ENCODE peak calls at places on chromosomes 4 and X, in nine cellular contexts. N is ovary, Y is upper lobe of left lung, I is sigmoid colon, P is tibial nerve, S is SK-N-SH, Z is K562, H is transverse colon, C is stomach. L is an unnamed sample.

GRCh38 chrX:92232182-92232581 is 453.0 kb downstream of the PCDH11X start:
- DNase-seq in S (peak; percentile 16), N (no peak), H (no peak), C (no peak), Y (no peak), Z (no peak), P (no peak), I (no peak), L (no peak)

GRCh38 chr4:168652818-168653217 is 156.0 kb downstream of the PALLD start:
- DNase-seq in S (no peak), Y (no peak), N (no peak), Z (no peak), I (no peak), H (no peak), C (no peak), P (no peak), L (no peak)

GRCh38 chrX:45851434-45851991 is 650.8 kb upstream of the DIPK2B start:
- DNase-seq in Z (no peak), P (no peak), Y (peak; percentile 87), N (peak; percentile 37), I (no peak), H (peak; percentile 27), C (peak; percentile 38), S (peak; percentile 15), L (peak; percentile 63)

GRCh38 chrX:114924846-114925245 is 92.6 kb downstream of the IL13RA2 start:
- DNase-seq in C (no peak), N (no peak), Z (no peak), S (no peak), H (no peak), Y (no peak), P (no peak), I (no peak), L (no peak)

GRCh38 chr4:103718993-103719319 is 829 bp downstream of the TACR3 start:
- DNase-seq in Z (no peak), P (no peak), I (no peak), C (no peak), N (no peak), Y (no peak), S (no peak), H (no peak), L (no peak)

GRCh38 chrX:45134303-45134702 is 66.4 kb downstream of the DIPK2B start:
- DNase-seq in C (no peak), Y (no peak), P (no peak), H (no peak), S (no peak), I (no peak), Z (no peak), N (no peak), L (no peak)

GRCh38 chr4:825969-826330 is at the start of gene CPLX1:
- DNase-seq in Z (peak; percentile 91), P (no peak), N (no peak), I (no peak), C (peak; percentile 39), H (peak; percentile 35), S (peak; percentile 96), Y (peak; percentile 86), L (no peak)

GRCh38 chr4:182175788-182176519 is 67.2 kb upstream of the TENM3 start:
- DNase-seq in Z (no peak), P (no peak), H (no peak), C (no peak), S (no peak), N (no peak), Y (no peak), I (no peak), L (no peak)

GRCh38 chr4:114698256-114698655 is 99.6 kb downstream of the UGT8 start:
- DNase-seq in I (no peak), S (no peak), P (no peak), N (no peak), Y (no peak), Z (no peak), H (no peak), C (no peak), L (no peak)

GRCh38 chr4:185817403-185817818 is 5.4 kb upstream of the SORBS2 start:
- DNase-seq in P (no peak), H (peak; percentile 61), I (no peak), S (no peak), Z (no peak), Y (no peak), N (no peak), C (peak; percentile 95), L (no peak)

GRCh38 chr4:26995316-26995715 is 134.7 kb downstream of the STIM2 start:
- DNase-seq in P (no peak), C (no peak), N (no peak), Z (no peak), Y (no peak), H (no peak), I (no peak), S (no peak), L (no peak)
- H3K36me3 ChIP-seq in P (no peaks in the 10 kb centered on the region), C (no peaks in the 10 kb centered on the region), N (no peaks in the 10 kb centered on the region), Z (no peaks in the 10 kb centered on the region), Y (no peaks in the 10 kb centered on the region), H (no peaks in the 10 kb centered on the region), I (no peaks in the 10 kb centered on the region), S (peaks cover 7% of the 10 kb centered on the region), L (no peaks in the 10 kb centered on the region)

DNA sequence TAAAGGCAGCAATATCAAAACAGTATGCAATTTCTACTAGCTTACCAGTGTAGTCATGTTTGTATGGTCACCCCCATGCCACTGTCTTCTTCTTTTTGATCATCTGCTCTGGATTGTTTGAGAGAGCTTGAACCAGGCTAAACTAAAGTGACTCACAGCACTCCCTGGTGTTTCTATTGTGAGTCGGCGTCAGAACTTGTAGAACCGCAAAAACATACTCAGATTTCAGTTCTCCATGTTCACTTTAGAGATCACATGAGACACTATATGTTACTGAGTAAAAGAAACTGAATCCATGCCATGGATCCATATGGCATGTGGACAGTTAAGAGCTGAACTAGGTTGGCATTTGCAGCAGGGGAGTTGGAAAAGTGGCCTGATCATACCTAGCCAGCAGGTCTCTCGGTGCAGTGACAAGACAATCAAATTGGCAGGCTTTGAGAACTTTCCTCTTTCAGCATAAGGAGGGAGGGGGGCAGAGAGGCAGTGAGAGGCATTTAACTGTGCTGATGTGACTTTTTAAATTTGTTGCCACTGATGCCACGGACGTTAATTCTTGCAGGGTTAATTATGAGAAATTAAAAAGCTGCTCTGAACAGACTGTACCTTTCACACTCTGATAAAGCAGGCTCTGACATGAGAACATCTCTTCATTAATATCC is 88.4 kb downstream of the AFF2 start:
- DNase-seq in P (no peak), C (no peak), N (no peak), Y (no peak), H (no peak), I (no peak), Z (no peak), S (no peak), L (no peak)
- TF ChIP-seq CTCF in P (no peak), C (no peak), N (no peak), Y (no peak), H (no peak), I (no peak), Z (no peak), S (no peak), L (no peak)

GRCh38 chrX:96611619-96612362 is 72.9 kb upstream of the DIAPH2 start:
- DNase-seq in C (no peak), Z (no peak), Y (no peak), I (no peak), H (no peak), N (no peak), S (peak; percentile 58), P (no peak), L (no peak)

GRCh38 chrX:96619588-96619987 is 65.1 kb upstream of the DIAPH2 start:
- DNase-seq in C (no peak), Y (no peak), H (no peak), Z (no peak), I (no peak), P (no peak), N (no peak), S (no peak), L (no peak)

GRCh38 chrX:96615448-96615847 is 69.2 kb upstream of the DIAPH2 start:
- DNase-seq in N (no peak), I (no peak), Y (no peak), P (no peak), H (no peak), S (no peak), Z (no peak), C (no peak), L (no peak)
- TF ChIP-seq EP300 in N (no peak), I (no peak), Y (no peak), P (no peak), H (no peak), S (no peak), Z (no peak), C (no peak), L (no peak)

GRCh38 chr4:70830054-70830453 is 9.6 kb downstream of the GRSF1 start:
- DNase-seq in P (no peak), S (no peak), Z (no peak), N (no peak), C (no peak), I (no peak), Y (no peak), H (no peak), L (no peak)
- H3K36me3 ChIP-seq in P (peaks cover 31% of the 10 kb centered on the region), S (peaks cover 84% of the 10 kb centered on the region), Z (peaks cover 92% of the 10 kb centered on the region), N (no peaks in the 10 kb centered on the region), C (peaks cover 100% of the 10 kb centered on the region), I (peaks cover 49% of the 10 kb centered on the region), Y (peaks cover 60% of the 10 kb centered on the region), H (peaks cover 75% of the 10 kb centered on the region), L (peaks cover 96% of the 10 kb centered on the region)

DNA sequence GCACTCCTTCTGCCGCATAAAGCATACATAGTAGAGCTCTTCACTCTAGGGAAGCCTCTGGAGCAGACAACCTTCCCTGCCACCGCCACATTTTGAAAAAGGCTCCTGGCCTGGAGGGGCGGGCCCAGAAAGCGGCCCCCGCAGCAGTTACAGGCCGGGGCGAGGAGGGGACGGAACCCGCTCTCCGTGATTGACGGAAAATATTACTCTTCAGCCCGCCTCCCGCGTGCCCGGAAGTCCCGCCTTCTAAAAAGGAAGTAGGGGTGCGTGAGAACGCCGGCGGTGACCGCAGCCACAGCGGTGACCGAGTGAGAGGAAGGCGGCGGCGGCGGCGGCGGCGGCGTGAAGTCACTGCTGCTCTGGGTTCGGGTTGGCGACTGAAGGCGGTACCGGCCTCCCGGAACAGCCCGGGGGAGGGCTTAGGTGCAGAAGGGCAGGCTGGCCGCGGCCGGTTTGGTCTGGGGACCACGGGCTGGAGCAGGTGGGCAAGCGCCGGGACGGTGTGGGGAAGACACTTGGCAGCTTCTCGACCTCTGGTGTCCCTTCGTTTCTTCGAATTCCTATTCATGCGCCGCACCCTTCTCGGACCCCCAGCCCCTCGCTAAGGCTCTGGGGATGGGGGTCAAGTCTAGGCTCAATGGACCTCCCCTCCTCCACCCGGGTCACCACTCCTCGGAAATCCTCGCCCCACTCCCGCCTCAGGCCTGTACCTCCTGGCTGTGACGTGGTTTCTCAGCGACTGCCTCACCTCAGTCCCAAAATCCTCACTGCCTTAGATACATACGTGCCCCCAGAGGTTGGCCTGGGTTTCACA is at the start of gene HCCS:
- DNase-seq in I (peak; percentile 93), P (peak; percentile 67), Z (peak; percentile 88), N (peak; percentile 83), Y (peak; percentile 92), H (peak; percentile 87), S (peak; percentile 91), C (peak; percentile 85), L (peak; percentile 87)
- TF ChIP-seq CTCF in I (no peak), P (no peak), Z (peak; percentile 21), N (no peak), Y (no peak), H (no peak), S (peak; percentile 30), C (no peak), L (no peak)

GRCh38 chrX:123121241-123121640 is 62.8 kb upstream of the GRIA3 start:
- DNase-seq in P (no peak), Y (no peak), S (no peak), Z (no peak), I (no peak), N (no peak), H (no peak), C (no peak), L (no peak)
- TF ChIP-seq EP300 in P (no peak), Y (no peak), S (no peak), Z (no peak), I (no peak), N (no peak), H (no peak), C (no peak), L (no peak)

GRCh38 chr4:73104695-73105094 is 35.2 kb upstream of the COX18 start:
- DNase-seq in N (no peak), H (no peak), Z (no peak), S (no peak), I (no peak), C (no peak), P (no peak), Y (no peak), L (no peak)
- H3K36me3 ChIP-seq in N (no peaks in the 10 kb centered on the region), H (peaks cover 55% of the 10 kb centered on the region), Z (peaks cover 75% of the 10 kb centered on the region), S (peaks cover 77% of the 10 kb centered on the region), I (peaks cover 20% of the 10 kb centered on the region), C (peaks cover 88% of the 10 kb centered on the region), P (peaks cover 8% of the 10 kb centered on the region), Y (peaks cover 35% of the 10 kb centered on the region), L (peaks cover 71% of the 10 kb centered on the region)